ENCODE peak calls at places on chromosomes 5 and 9, in ten cellular contexts. One of them, this sample, is unnamed. For H3K9me3, the result is how much of the 10 kb centered on the place peaks cover.

GRCh38 chr5:132364319-132364718 is 5.2 kb upstream of the SLC22A5 start:
- DNase-seq in neural progenitor cell: no peak
- DNase-seq in HCT116: no peak
- DNase-seq in cardiac muscle cell: no peak
- DNase-seq in IMR-90: peak
- DNase-seq in left ventricle myocardium inferior: no peak
- DNase-seq in WERI-Rb-1: no peak
- DNase-seq in ovary: no peak
- DNase-seq in transverse colon: no peak
- DNase-seq in BE2C: no peak
- DNase-seq in this sample: no peak

GRCh38 chr9:128091571-128091970 is 23.5 kb downstream of the SLC25A25 start:
- DNase-seq in HCT116: no peak
- DNase-seq in transverse colon: no peak
- DNase-seq in neural progenitor cell: no peak
- DNase-seq in left ventricle myocardium inferior: no peak
- DNase-seq in cardiac muscle cell: no peak
- DNase-seq in IMR-90: no peak
- DNase-seq in WERI-Rb-1: no peak
- DNase-seq in ovary: no peak
- DNase-seq in BE2C: no peak
- DNase-seq in this sample: no peak

GRCh38 chr5:127875235-127876021 is 172.2 kb downstream of the CCDC192 start:
- DNase-seq in left ventricle myocardium inferior: peak
- DNase-seq in BE2C: peak
- DNase-seq in WERI-Rb-1: peak
- DNase-seq in IMR-90: peak
- DNase-seq in HCT116: peak
- DNase-seq in neural progenitor cell: peak
- DNase-seq in ovary: no peak
- DNase-seq in transverse colon: peak
- DNase-seq in cardiac muscle cell: peak
- DNase-seq in this sample: peak

GRCh38 chr5:41286696-41287095 is 73.4 kb upstream of the C6 start:
- DNase-seq in cardiac muscle cell: no peak
- DNase-seq in transverse colon: no peak
- DNase-seq in IMR-90: no peak
- DNase-seq in neural progenitor cell: no peak
- DNase-seq in WERI-Rb-1: no peak
- DNase-seq in BE2C: no peak
- DNase-seq in ovary: no peak
- DNase-seq in left ventricle myocardium inferior: no peak
- DNase-seq in HCT116: no peak
- DNase-seq in this sample: no peak

GRCh38 chr9:110700953-110701352 is 32.4 kb downstream of the MUSK start:
- DNase-seq in WERI-Rb-1: no peak
- DNase-seq in IMR-90: peak
- DNase-seq in transverse colon: no peak
- DNase-seq in HCT116: no peak
- DNase-seq in left ventricle myocardium inferior: no peak
- DNase-seq in neural progenitor cell: no peak
- DNase-seq in BE2C: no peak
- DNase-seq in ovary: no peak
- DNase-seq in cardiac muscle cell: no peak
- DNase-seq in this sample: no peak

GRCh38 chr5:88679638-88680037 is 203.3 kb downstream of the MEF2C start:
- DNase-seq in WERI-Rb-1: no peak
- DNase-seq in cardiac muscle cell: no peak
- DNase-seq in ovary: no peak
- DNase-seq in BE2C: no peak
- DNase-seq in neural progenitor cell: peak
- DNase-seq in IMR-90: no peak
- DNase-seq in HCT116: no peak
- DNase-seq in transverse colon: no peak
- DNase-seq in left ventricle myocardium inferior: no peak
- DNase-seq in this sample: peak

GRCh38 chr9:132166599-132166998 is 4.7 kb downstream of the NTNG2 start:
- DNase-seq in BE2C: no peak
- DNase-seq in cardiac muscle cell: no peak
- DNase-seq in neural progenitor cell: peak
- DNase-seq in HCT116: no peak
- DNase-seq in IMR-90: no peak
- DNase-seq in transverse colon: no peak
- DNase-seq in WERI-Rb-1: peak
- DNase-seq in ovary: no peak
- DNase-seq in left ventricle myocardium inferior: no peak
- DNase-seq in this sample: no peak

GRCh38 chr5:150540042-150540441 is 32.1 kb downstream of the NDST1 start:
- DNase-seq in ovary: no peak
- DNase-seq in transverse colon: no peak
- DNase-seq in left ventricle myocardium inferior: no peak
- DNase-seq in HCT116: no peak
- DNase-seq in BE2C: no peak
- DNase-seq in cardiac muscle cell: no peak
- DNase-seq in WERI-Rb-1: no peak
- DNase-seq in neural progenitor cell: no peak
- DNase-seq in IMR-90: no peak
- DNase-seq in this sample: no peak

GRCh38 chr5:171623107-171623506 is 162.5 kb upstream of the SMIM23 start:
- DNase-seq in ovary: no peak
- DNase-seq in WERI-Rb-1: no peak
- DNase-seq in BE2C: no peak
- DNase-seq in HCT116: no peak
- DNase-seq in neural progenitor cell: no peak
- DNase-seq in cardiac muscle cell: no peak
- DNase-seq in IMR-90: no peak
- DNase-seq in left ventricle myocardium inferior: no peak
- DNase-seq in transverse colon: no peak
- DNase-seq in this sample: no peak

GRCh38 chr9:21974542-21975409 is 19.4 kb downstream of the CDKN2A start:
- DNase-seq in ovary: peak
- DNase-seq in transverse colon: no peak
- DNase-seq in cardiac muscle cell: peak
- DNase-seq in WERI-Rb-1: peak
- DNase-seq in neural progenitor cell: peak
- DNase-seq in left ventricle myocardium inferior: no peak
- DNase-seq in BE2C: peak
- DNase-seq in HCT116: peak
- DNase-seq in IMR-90: peak
- DNase-seq in this sample: no peak

GRCh38 chr9:561430-561829 is 280.1 kb upstream of the DMRT1 start:
- DNase-seq in WERI-Rb-1: no peak
- DNase-seq in neural progenitor cell: no peak
- DNase-seq in HCT116: no peak
- DNase-seq in left ventricle myocardium inferior: no peak
- DNase-seq in cardiac muscle cell: no peak
- DNase-seq in BE2C: no peak
- DNase-seq in IMR-90: no peak
- DNase-seq in ovary: no peak
- DNase-seq in transverse colon: no peak
- DNase-seq in this sample: no peak

GRCh38 chr9:103183569-103184191 is 188.5 kb downstream of the CYLC2 start:
- DNase-seq in WERI-Rb-1: no peak
- DNase-seq in HCT116: no peak
- DNase-seq in IMR-90: no peak
- DNase-seq in transverse colon: no peak
- DNase-seq in BE2C: peak
- DNase-seq in ovary: peak
- DNase-seq in left ventricle myocardium inferior: no peak
- DNase-seq in cardiac muscle cell: no peak
- DNase-seq in neural progenitor cell: no peak
- DNase-seq in this sample: peak

GRCh38 chr5:175390352-175391083 is 53.5 kb downstream of the DRD1 start:
- DNase-seq in WERI-Rb-1: no peak
- DNase-seq in transverse colon: no peak
- DNase-seq in BE2C: no peak
- DNase-seq in neural progenitor cell: no peak
- DNase-seq in IMR-90: no peak
- DNase-seq in HCT116: no peak
- DNase-seq in cardiac muscle cell: no peak
- DNase-seq in left ventricle myocardium inferior: no peak
- DNase-seq in ovary: no peak
- DNase-seq in this sample: no peak

GRCh38 chr9:27117489-27118135 is 8.6 kb downstream of the TEK start:
- DNase-seq in IMR-90: no peak
- DNase-seq in ovary: no peak
- DNase-seq in HCT116: no peak
- DNase-seq in WERI-Rb-1: no peak
- DNase-seq in transverse colon: peak
- DNase-seq in left ventricle myocardium inferior: peak
- DNase-seq in neural progenitor cell: no peak
- DNase-seq in cardiac muscle cell: no peak
- DNase-seq in BE2C: no peak
- DNase-seq in this sample: no peak

GRCh38 chr5:71938886-71939285 is 168.4 kb upstream of the MAP1B start:
- DNase-seq in transverse colon: peak
- DNase-seq in neural progenitor cell: no peak
- DNase-seq in IMR-90: no peak
- DNase-seq in left ventricle myocardium inferior: no peak
- DNase-seq in cardiac muscle cell: no peak
- DNase-seq in HCT116: no peak
- DNase-seq in WERI-Rb-1: peak
- DNase-seq in BE2C: no peak
- DNase-seq in ovary: no peak
- DNase-seq in this sample: no peak

GRCh38 chr5:72486371-72486770 is 20.8 kb downstream of the ZNF366 start:
- DNase-seq in neural progenitor cell: no peak
- DNase-seq in cardiac muscle cell: no peak
- DNase-seq in left ventricle myocardium inferior: no peak
- DNase-seq in IMR-90: peak
- DNase-seq in WERI-Rb-1: no peak
- DNase-seq in ovary: no peak
- DNase-seq in BE2C: no peak
- DNase-seq in transverse colon: no peak
- DNase-seq in HCT116: no peak
- DNase-seq in this sample: no peak

DNA sequence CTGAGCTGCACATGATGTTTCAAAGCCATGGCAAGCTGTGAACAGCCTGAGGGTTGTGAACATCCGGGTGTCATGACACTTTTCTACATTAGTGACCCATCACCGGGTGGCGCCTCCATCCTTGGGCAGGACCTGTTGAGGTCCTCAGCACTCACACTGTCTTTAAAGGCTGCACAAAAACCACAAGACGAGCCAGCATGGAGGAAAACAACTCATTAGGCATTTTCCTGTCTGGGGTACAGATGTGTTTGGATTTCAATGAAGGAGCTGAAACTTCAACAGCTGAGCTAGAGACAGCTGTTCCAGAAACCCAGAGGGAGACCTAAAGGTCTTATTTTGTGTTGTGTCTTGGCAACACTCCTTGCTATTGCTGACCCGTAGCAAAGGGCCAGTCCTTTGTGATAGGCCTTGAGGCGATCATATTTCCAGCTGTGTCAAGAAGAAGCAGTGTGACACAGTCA is 151.9 kb upstream of the VLDLR start:
- DNase-seq in WERI-Rb-1: peak
- DNase-seq in cardiac muscle cell: peak
- DNase-seq in HCT116: no peak
- DNase-seq in BE2C: peak
- DNase-seq in transverse colon: peak
- DNase-seq in left ventricle myocardium inferior: peak
- DNase-seq in ovary: peak
- DNase-seq in IMR-90: peak
- DNase-seq in neural progenitor cell: peak
- DNase-seq in this sample: peak
- TF ChIP-seq CTCF in WERI-Rb-1: peak
- TF ChIP-seq CTCF in cardiac muscle cell: peak
- TF ChIP-seq CTCF in HCT116: peak
- TF ChIP-seq CTCF in BE2C: peak
- TF ChIP-seq CTCF in transverse colon: no peak
- TF ChIP-seq CTCF in left ventricle myocardium inferior: no peak
- TF ChIP-seq CTCF in ovary: no peak
- TF ChIP-seq CTCF in IMR-90: peak
- TF ChIP-seq CTCF in neural progenitor cell: peak
- TF ChIP-seq CTCF in this sample: no peak

DNA sequence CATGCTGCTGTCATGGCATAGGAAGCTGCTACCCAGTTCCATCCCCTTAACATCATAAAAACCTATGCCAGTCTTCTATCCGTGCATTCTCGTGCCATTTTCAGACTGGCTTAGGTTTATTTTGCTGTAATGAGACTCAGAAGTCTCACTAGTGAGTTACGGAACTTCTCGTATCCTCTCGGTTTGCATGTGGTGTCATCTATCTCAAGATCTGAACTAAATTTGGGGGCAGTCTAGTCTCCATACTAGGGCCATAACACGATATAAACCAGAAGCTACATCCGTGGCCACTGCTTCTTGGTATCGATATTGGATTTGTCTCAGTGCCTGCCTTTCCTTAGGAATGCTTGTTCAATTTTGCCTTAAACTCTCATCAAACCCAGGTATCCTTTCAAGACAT is 771.2 kb upstream of the CDH10 start:
- DNase-seq in BE2C: no peak
- DNase-seq in cardiac muscle cell: no peak
- DNase-seq in HCT116: no peak
- DNase-seq in ovary: no peak
- DNase-seq in IMR-90: no peak
- DNase-seq in left ventricle myocardium inferior: no peak
- DNase-seq in neural progenitor cell: no peak
- DNase-seq in transverse colon: no peak
- DNase-seq in WERI-Rb-1: no peak
- DNase-seq in this sample: no peak
- H3K9me3 ChIP-seq in BE2C: under half
- H3K9me3 ChIP-seq in cardiac muscle cell: under half
- H3K9me3 ChIP-seq in HCT116: under half
- H3K9me3 ChIP-seq in ovary: under half
- H3K9me3 ChIP-seq in IMR-90: under half
- H3K9me3 ChIP-seq in left ventricle myocardium inferior: under half
- H3K9me3 ChIP-seq in neural progenitor cell: under half
- H3K9me3 ChIP-seq in transverse colon: under half
- H3K9me3 ChIP-seq in WERI-Rb-1: under half
- H3K9me3 ChIP-seq in this sample: under half

DNA sequence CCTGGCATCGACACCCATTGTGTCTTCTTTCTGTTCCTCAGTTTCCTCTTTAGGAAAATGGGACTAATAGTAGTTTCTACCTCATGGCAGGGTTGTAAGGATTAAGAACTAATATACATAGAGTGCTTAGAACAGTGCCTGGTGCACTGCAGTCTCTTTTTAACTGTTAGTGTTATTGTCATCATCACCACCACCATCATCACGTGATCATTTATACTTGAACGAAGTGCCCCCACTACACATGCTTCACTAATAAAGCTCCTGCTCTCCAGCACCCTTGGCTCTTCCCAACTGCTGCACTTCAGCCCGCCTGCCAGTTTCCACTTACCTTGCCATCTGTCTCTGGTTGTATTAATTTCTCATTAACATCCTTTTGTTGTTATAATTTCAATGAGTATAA is 35.8 kb upstream of the MAST4 start:
- DNase-seq in WERI-Rb-1: no peak
- DNase-seq in left ventricle myocardium inferior: no peak
- DNase-seq in IMR-90: no peak
- DNase-seq in cardiac muscle cell: no peak
- DNase-seq in ovary: no peak
- DNase-seq in transverse colon: no peak
- DNase-seq in BE2C: no peak
- DNase-seq in HCT116: no peak
- DNase-seq in neural progenitor cell: no peak
- DNase-seq in this sample: no peak
- TF ChIP-seq CTCF in WERI-Rb-1: no peak
- TF ChIP-seq CTCF in left ventricle myocardium inferior: no peak
- TF ChIP-seq CTCF in IMR-90: no peak
- TF ChIP-seq CTCF in cardiac muscle cell: no peak
- TF ChIP-seq CTCF in ovary: no peak
- TF ChIP-seq CTCF in transverse colon: no peak
- TF ChIP-seq CTCF in BE2C: no peak
- TF ChIP-seq CTCF in HCT116: no peak
- TF ChIP-seq CTCF in neural progenitor cell: no peak
- TF ChIP-seq CTCF in this sample: no peak

GRCh38 chr9:93336720-93337119 is 114.8 kb upstream of the FAM120A start:
- DNase-seq in left ventricle myocardium inferior: no peak
- DNase-seq in HCT116: no peak
- DNase-seq in transverse colon: no peak
- DNase-seq in WERI-Rb-1: no peak
- DNase-seq in IMR-90: no peak
- DNase-seq in neural progenitor cell: no peak
- DNase-seq in cardiac muscle cell: no peak
- DNase-seq in BE2C: no peak
- DNase-seq in ovary: no peak
- DNase-seq in this sample: no peak
- H3K9me3 ChIP-seq in left ventricle myocardium inferior: under half
- H3K9me3 ChIP-seq in HCT116: under half
- H3K9me3 ChIP-seq in transverse colon: under half
- H3K9me3 ChIP-seq in WERI-Rb-1: under half
- H3K9me3 ChIP-seq in IMR-90: under half
- H3K9me3 ChIP-seq in neural progenitor cell: under half
- H3K9me3 ChIP-seq in cardiac muscle cell: under half
- H3K9me3 ChIP-seq in BE2C: under half
- H3K9me3 ChIP-seq in ovary: under half
- H3K9me3 ChIP-seq in this sample: under half

This sample was measured in testis.